ENCODE peak calls at places on chromosomes 12 and 14, in six cellular contexts. M is stimulated activated CD4-positive, alpha-beta T cell treated with anti-CD3 and anti-CD28 coated beads, Interleukin-4, amount 100 ng/mL, for 4 hours; I is cerebellum; E is NCI-H510A; R is aorta; Q is IMR-90. U is an unnamed sample.

GRCh38 chr12:118359541-118359915 is 13.2 kb downstream of the TAOK3 start:
- DNase-seq in I (no peak), R (no peak), M (peak), Q (no peak), E (no peak), U (no peak)

GRCh38 chr12:99259040-99259934 is 388.3 kb upstream of the GARIN6 start:
- DNase-seq in R (no peak), M (no peak), I (peak), E (no peak), Q (no peak), U (no peak)

GRCh38 chr14:102799684-102800562 is 22.7 kb downstream of the TRAF3 start:
- DNase-seq in R (no peak), Q (peak), E (no peak), M (no peak), I (no peak), U (no peak)

GRCh38 chr12:5456906-5457305 is 25.0 kb downstream of the NTF3 start:
- DNase-seq in E (no peak), M (no peak), R (no peak), Q (peak), I (no peak), U (no peak)

GRCh38 chr12:106058256-106059182 is 80.2 kb downstream of the NUAK1 start:
- DNase-seq in Q (peak), I (no peak), R (no peak), E (no peak), M (no peak), U (no peak)

GRCh38 chr12:19284658-19285057 is 154.6 kb upstream of the AEBP2 start:
- DNase-seq in R (no peak), I (no peak), Q (no peak), E (no peak), M (no peak), U (no peak)

GRCh38 chr12:6280053-6280469 is 30.4 kb upstream of the PLEKHG6 start:
- DNase-seq in R (peak), I (no peak), M (no peak), E (no peak), Q (peak), U (no peak)

GRCh38 chr14:23953464-23954278 is at the start of gene DHRS4:
- DNase-seq in Q (peak), M (peak), R (peak), E (peak), I (peak), U (peak)

GRCh38 chr12:14238224-14238792 is 127.2 kb upstream of the ATF7IP start:
- DNase-seq in Q (peak), I (peak), R (no peak), E (no peak), M (no peak), U (peak)

GRCh38 chr12:52313461-52313860 is 7.7 kb downstream of the KRT83 start:
- DNase-seq in Q (no peak), M (no peak), R (no peak), I (no peak), E (no peak), U (no peak)

GRCh38 chr14:100486025-100486828 is 101.0 kb downstream of the BEGAIN start:
- DNase-seq in E (peak), I (no peak), Q (peak), R (peak), M (peak), U (no peak)

GRCh38 chr14:62213516-62213915 is 451.3 kb downstream of the SNAPC1 start:
- DNase-seq in M (no peak), I (no peak), E (peak), R (no peak), Q (peak), U (no peak)